ENCODE peak calls at places on chromosomes 2 and 18, in nine cellular contexts. H, I, P, A, N, S, L, F and Z are unnamed samples.

GRCh38 chr2:215920244-215921100 is 92.9 kb downstream of the MREG start:
- DNase-seq in L (peak; percentile 62), H (peak; percentile 65), P (peak; percentile 87), A (peak; percentile 81), I (no peak), F (peak; percentile 78), N (peak; percentile 84), S (peak; percentile 78), Z (peak; percentile 87)

GRCh38 chr2:161971532-161971931 is 102.5 kb downstream of the DPP4 start:
- DNase-seq in S (no peak), A (no peak), F (no peak), L (no peak), P (no peak), I (no peak), N (no peak), H (no peak), Z (no peak)

GRCh38 chr2:238523158-238524110 is 96.7 kb downstream of the ASB1 start:
- DNase-seq in N (no peak), H (no peak), I (no peak), L (peak; percentile 82), F (no peak), P (peak; percentile 21), A (no peak), S (peak; percentile 39), Z (peak; percentile 73)

GRCh38 chr2:19349911-19350677 is 8.3 kb downstream of the OSR1 start:
- DNase-seq in S (peak; percentile 68), N (peak; percentile 25), P (no peak), L (peak; percentile 88), F (peak; percentile 54), H (peak; percentile 29), A (peak; percentile 73), I (no peak), Z (peak; percentile 39)

GRCh38 chr2:151733781-151734672 is at the start of gene NEB:
- DNase-seq in F (no peak), L (no peak), A (no peak), S (no peak), N (no peak), I (no peak), H (no peak), P (no peak), Z (no peak)

GRCh38 chr2:152623775-152624174 is 93.5 kb downstream of the PRPF40A start:
- DNase-seq in S (no peak), H (no peak), I (no peak), N (no peak), L (no peak), F (no peak), A (no peak), P (no peak), Z (no peak)

GRCh38 chr2:174053285-174053684 is 88.1 kb upstream of the SP3 start:
- DNase-seq in H (no peak), L (no peak), I (no peak), F (no peak), S (no peak), N (no peak), P (no peak), A (no peak), Z (no peak)

GRCh38 chr2:105820691-105821090 is 76.0 kb downstream of the NCK2 start:
- DNase-seq in H (no peak), F (no peak), N (no peak), I (no peak), A (no peak), S (no peak), L (no peak), P (no peak), Z (peak; percentile 6)

GRCh38 chr2:86368181-86368824 is 30.9 kb upstream of the REEP1 start:
- DNase-seq in P (peak; percentile 39), I (no peak), S (peak; percentile 20), N (peak; percentile 49), A (peak; percentile 82), L (peak; percentile 79), H (peak; percentile 33), F (peak; percentile 75), Z (peak; percentile 72)

GRCh38 chr2:84290537-84290936 is 168.5 kb downstream of the SUCLG1 start:
- DNase-seq in S (no peak), H (no peak), A (no peak), N (no peak), F (no peak), P (no peak), I (no peak), L (no peak), Z (no peak)

GRCh38 chr2:89763581-89764485 is 1072.4 kb downstream of the RPIA start:
- DNase-seq in I (no peak), A (no peak), S (no peak), P (no peak), F (no peak), H (no peak), L (no peak), N (no peak), Z (no peak)

GRCh38 chr2:160450486-160450885 is 43.1 kb downstream of the RBMS1 start:
- DNase-seq in F (no peak), I (no peak), N (no peak), L (no peak), H (no peak), A (no peak), S (no peak), P (no peak), Z (no peak)

GRCh38 chr2:137947714-137948336 is 16.4 kb upstream of the HNMT start:
- DNase-seq in H (peak; percentile 59), F (peak; percentile 61), N (peak; percentile 84), A (peak; percentile 76), L (peak; percentile 57), P (peak; percentile 79), S (peak; percentile 66), I (no peak), Z (peak; percentile 75)

GRCh38 chr2:14941151-14941631 is 308.7 kb downstream of the LRATD1 start:
- DNase-seq in N (no peak), F (no peak), I (no peak), H (no peak), L (no peak), S (peak; percentile 65), P (peak; percentile 11), A (no peak), Z (peak; percentile 1)

GRCh38 chr2:64062840-64063239 is 43.6 kb upstream of the VPS54 start:
- DNase-seq in P (peak; percentile 82), S (peak; percentile 74), A (no peak), N (peak; percentile 70), H (no peak), I (peak; percentile 25), L (no peak), F (peak; percentile 75), Z (peak; percentile 59)

GRCh38 chr18:79863946-79864725 is 66.4 kb downstream of the KCNG2 start:
- DNase-seq in P (no peak), F (no peak), I (no peak), A (no peak), L (no peak), S (no peak), N (no peak), H (no peak), Z (no peak)

GRCh38 chr2:10544252-10544651 is 96.1 kb upstream of the ODC1 start:
- DNase-seq in H (no peak), I (no peak), F (no peak), L (no peak), A (no peak), N (no peak), P (no peak), S (no peak), Z (no peak)

GRCh38 chr2:224038830-224039079 is 331 bp downstream of the SERPINE2 start:
- DNase-seq in S (no peak), F (no peak), L (no peak), A (no peak), N (no peak), P (no peak), H (no peak), I (no peak), Z (no peak)

GRCh38 chr18:3653263-3653858 is 203.4 kb downstream of the TGIF1 start:
- DNase-seq in N (no peak), P (no peak), I (no peak), A (no peak), S (no peak), H (no peak), F (no peak), L (no peak), Z (no peak)
- H2AFZ ChIP-seq in N (no peak overlapping the region), P (peak overlapping the region; percentile 72), I (no peak overlapping the region), A (no peak overlapping the region), S (no peak overlapping the region), H (no peak overlapping the region), F (no peak overlapping the region), L (no peak overlapping the region), Z (no peak overlapping the region)

GRCh38 chr2:3951131-3951954 is 248.0 kb downstream of the DCDC2C start:
- DNase-seq in S (no peak), N (no peak), I (no peak), F (no peak), A (no peak), H (no peak), P (no peak), L (no peak), Z (no peak)
- H3K9ac ChIP-seq in S (no peak overlapping the region), N (no peak overlapping the region), I (no peak overlapping the region), F (no peak overlapping the region), A (no peak overlapping the region), H (no peak overlapping the region), P (no peak overlapping the region), L (no peak overlapping the region), Z (no peak overlapping the region)

DNA sequence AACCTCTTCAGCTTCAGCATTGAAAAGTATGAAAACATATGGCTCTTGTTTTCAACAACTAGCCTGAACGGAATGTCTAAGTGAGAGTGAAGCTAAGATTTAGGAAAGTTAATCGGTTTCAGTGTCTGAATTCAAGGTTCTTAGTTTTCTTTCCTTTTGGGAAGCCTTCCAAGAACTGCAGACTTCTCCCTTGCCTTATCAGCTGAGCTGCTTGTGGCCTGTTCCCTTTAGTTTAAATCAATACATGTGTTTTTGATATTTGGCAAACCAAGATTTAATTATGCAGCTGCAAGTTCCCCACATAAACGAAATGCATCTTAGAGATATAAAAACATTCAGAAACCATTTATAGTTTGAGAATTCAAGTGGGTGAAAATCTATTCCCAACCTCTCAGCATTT is 274.3 kb upstream of the NRP2 start:
- DNase-seq in N (no peak), A (no peak), F (no peak), L (no peak), S (peak; percentile 87), I (no peak), H (no peak), P (peak; percentile 87), Z (peak; percentile 49)
- H2AFZ ChIP-seq in N (no peak overlapping the region), A (no peak overlapping the region), F (no peak overlapping the region), L (no peak overlapping the region), S (no peak overlapping the region), I (no peak overlapping the region), H (no peak overlapping the region), P (no peak overlapping the region), Z (no peak overlapping the region)

GRCh38 chr2:217753460-217754200 is 249.2 kb downstream of the TNS1 start:
- DNase-seq in I (no peak), H (no peak), N (no peak), L (no peak), S (peak; percentile 64), P (peak; percentile 71), F (no peak), A (no peak), Z (peak; percentile 60)

GRCh38 chr2:217759991-217760390 is 242.8 kb downstream of the TNS1 start:
- DNase-seq in I (no peak), S (no peak), A (no peak), N (no peak), F (no peak), H (no peak), P (no peak), L (no peak), Z (no peak)

GRCh38 chr2:217755027-217755756 is 247.6 kb downstream of the TNS1 start:
- DNase-seq in F (no peak), I (no peak), N (no peak), S (no peak), L (no peak), P (no peak), H (no peak), A (no peak), Z (no peak)

GRCh38 chr2:217757108-217757463 is 245.7 kb downstream of the TNS1 start:
- DNase-seq in S (no peak), I (no peak), F (no peak), A (no peak), L (no peak), H (no peak), P (no peak), N (no peak), Z (no peak)

GRCh38 chr2:217756375-217757107 is 246.3 kb downstream of the TNS1 start:
- DNase-seq in S (peak; percentile 56), I (no peak), L (peak; percentile 91), H (peak; percentile 40), A (peak; percentile 86), P (peak; percentile 64), F (peak; percentile 15), N (peak; percentile 58), Z (peak; percentile 71)
- H3K9ac ChIP-seq in S (no peak overlapping the region), I (no peak overlapping the region), L (no peak overlapping the region), H (no peak overlapping the region), A (peak overlapping the region; percentile 13), P (peak overlapping the region; percentile 52), F (no peak overlapping the region), N (no peak overlapping the region), Z (peak overlapping the region; percentile 37)